ENCODE peak calls at places on chromosome 7, in six cellular contexts. F, I, P, D, O and A are unnamed samples.

GRCh38 chr7:27634892-27635538 is 27.7 kb downstream of the HIBADH start:
- DNase-seq in F (no peak), I (no peak), P (no peak), D (no peak), O (no peak), A (peak; percentile 22)

GRCh38 chr7:69162931-69163330 is 435.3 kb upstream of the AUTS2 start:
- DNase-seq in F (no peak), I (no peak), P (no peak), D (no peak), O (no peak), A (no peak)

GRCh38 chr7:44671069-44671468 is 64.6 kb downstream of the OGDH start:
- DNase-seq in F (no peak), I (no peak), P (no peak), D (no peak), O (no peak), A (no peak)

GRCh38 chr7:68984331-68984730 is 613.9 kb upstream of the AUTS2 start:
- DNase-seq in F (no peak), I (no peak), P (no peak), D (no peak), O (no peak), A (no peak)

GRCh38 chr7:106643189-106643588 is 17.8 kb downstream of the CCDC71L start:
- DNase-seq in F (no peak), I (no peak), P (no peak), D (no peak), O (no peak), A (no peak)

GRCh38 chr7:130886438-130887135 is 152.6 kb upstream of the KLF14 start:
- DNase-seq in F (no peak), I (no peak), P (no peak), D (no peak), O (no peak), A (no peak)

GRCh38 chr7:108448777-108449576 is 7.3 kb downstream of the NRCAM start:
- DNase-seq in F (no peak), I (no peak), P (no peak), D (no peak), O (no peak), A (peak; percentile 78)

GRCh38 chr7:129853661-129854268 is 99.0 kb downstream of the UBE2H start:
- DNase-seq in F (no peak), I (no peak), P (no peak), D (no peak), O (peak; percentile 22), A (no peak)

GRCh38 chr7:157795199-157795598 is 458.4 kb downstream of the DNAJB6 start:
- DNase-seq in F (no peak), I (no peak), P (no peak), D (no peak), O (no peak), A (no peak)

GRCh38 chr7:100793806-100794660 is 33.3 kb downstream of the EPHB4 start:
- DNase-seq in F (no peak), I (no peak), P (no peak), D (no peak), O (no peak), A (no peak)

GRCh38 chr7:157018997-157019591 is 8.6 kb upstream of the MNX1 start:
- DNase-seq in F (no peak), I (no peak), P (no peak), D (no peak), O (no peak), A (peak; percentile 55)

GRCh38 chr7:112420236-112420945 is 29.9 kb upstream of the IFRD1 start:
- DNase-seq in F (no peak), I (no peak), P (no peak), D (peak; percentile 21), O (no peak), A (peak; percentile 47)

GRCh38 chr7:7681191-7681935 is 37.0 kb downstream of the RPA3 start:
- DNase-seq in F (no peak), I (peak; percentile 33), P (no peak), D (peak; percentile 83), O (peak; percentile 66), A (peak; percentile 53)

GRCh38 chr7:12706900-12707536 is 19.6 kb downstream of the ARL4A start:
- DNase-seq in F (no peak), I (no peak), P (no peak), D (peak; percentile 66), O (no peak), A (no peak)

GRCh38 chr7:67343114-67343513 is 346.5 kb downstream of the TYW1 start:
- DNase-seq in F (no peak), I (no peak), P (no peak), D (no peak), O (no peak), A (no peak)

GRCh38 chr7:19210883-19211282 is 65.7 kb upstream of the FERD3L start:
- DNase-seq in F (no peak), I (no peak), P (no peak), D (no peak), O (no peak), A (no peak)

GRCh38 chr7:5661941-5662340 is 119.5 kb downstream of the RNF216 start:
- DNase-seq in F (no peak), I (no peak), P (peak; percentile 77), D (peak; percentile 28), O (no peak), A (no peak)

GRCh38 chr7:127437772-127438330 is 45.3 kb upstream of the ZNF800 start:
- DNase-seq in F (no peak), I (no peak), P (no peak), D (no peak), O (no peak), A (no peak)

GRCh38 chr7:88200793-88201192 is 19.0 kb downstream of the SRI start:
- DNase-seq in F (no peak), I (no peak), P (no peak), D (peak; percentile 25), O (no peak), A (peak; percentile 26)

GRCh38 chr7:2138146-2138765 is 94.5 kb downstream of the MAD1L1 start:
- DNase-seq in F (no peak), I (peak; percentile 70), P (no peak), D (peak; percentile 49), O (no peak), A (peak; percentile 75)

GRCh38 chr7:148507741-148508285 is 82.8 kb upstream of the C7orf33 start:
- DNase-seq in F (no peak), I (peak; percentile 24), P (no peak), D (no peak), O (no peak), A (no peak)

GRCh38 chr7:159027803-159028455 is 116.7 kb downstream of the VIPR2 start:
- DNase-seq in F (no peak), I (no peak), P (no peak), D (peak; percentile 92), O (no peak), A (peak; percentile 41)

GRCh38 chr7:26090927-26091519 is 61.0 kb upstream of the NFE2L3 start:
- DNase-seq in F (no peak), I (no peak), P (no peak), D (peak; percentile 85), O (peak; percentile 27), A (peak; percentile 70)

GRCh38 chr7:130152270-130153141 is 52.7 kb downstream of the TMEM209 start:
- DNase-seq in F (no peak), I (no peak), P (no peak), D (peak; percentile 86), O (no peak), A (no peak)